ENCODE peak calls at places on chromosome 22, in five cellular contexts. F is tibial nerve, R is ovary, S is adrenal gland, P is brain microvascular endothelial cell. J is an unnamed sample. For H3K36me3 and H3K27me3, the result is how much of the 10 kb centered on the place peaks cover.

GRCh38 chr22:35292786-35293185 is 6.9 kb upstream of the TOM1 start:
- DNase-seq in F (no peak), P (no peak), R (no peak), S (no peak), J (no peak)

GRCh38 chr22:26283330-26283729 is 114.1 kb downstream of the SEZ6L start:
- DNase-seq in P (no peak), R (no peak), S (no peak), F (no peak), J (no peak)

GRCh38 chr22:35910013-35910860 is 118.4 kb downstream of the RBFOX2 start:
- DNase-seq in F (no peak), R (no peak), P (no peak), S (no peak), J (no peak)

GRCh38 chr22:17787159-17788022 is 13.1 kb upstream of the BID start:
- DNase-seq in P (no peak), R (no peak), F (no peak), S (no peak), J (no peak)

GRCh38 chr22:44131412-44131811 is 49.3 kb upstream of the PARVG start:
- DNase-seq in S (no peak), R (no peak), P (no peak), F (no peak), J (no peak)

GRCh38 chr22:33438273-33438672 is 380.1 kb upstream of the SYN3 start:
- DNase-seq in S (peak), P (peak), F (no peak), R (no peak), J (peak)

GRCh38 chr22:33697640-33698039 is 222.6 kb downstream of the LARGE1 start:
- DNase-seq in F (no peak), S (no peak), R (no peak), P (peak), J (peak)

GRCh38 chr22:40855104-40855959 is 1.1 kb downstream of the ST13 start:
- DNase-seq in F (no peak), P (no peak), S (peak), R (peak), J (no peak)

GRCh38 chr22:33832558-33833151 is 87.6 kb downstream of the LARGE1 start:
- DNase-seq in S (peak), F (no peak), P (no peak), R (no peak), J (no peak)

GRCh38 chr22:36544107-36544620 is 15.2 kb upstream of the EIF3D start:
- DNase-seq in S (no peak), P (peak), R (no peak), F (no peak), J (no peak)

GRCh38 chr22:41048791-41049717 is 43.3 kb upstream of the EP300 start:
- DNase-seq in F (peak), R (peak), P (peak), S (peak), J (peak)

GRCh38 chr22:27413702-27414101 is 387.9 kb downstream of the MN1 start:
- DNase-seq in P (no peak), S (no peak), F (no peak), R (no peak), J (no peak)

GRCh38 chr22:36817429-36817783 is 571 bp upstream of the PVALB start:
- DNase-seq in P (no peak), R (no peak), S (no peak), F (no peak), J (no peak)

GRCh38 chr22:49480896-49481650 is 346.6 kb downstream of the BRD1 start:
- DNase-seq in R (no peak), P (no peak), S (no peak), F (no peak), J (no peak)

GRCh38 chr22:35930933-35931332 is 97.7 kb downstream of the RBFOX2 start:
- DNase-seq in R (no peak), F (no peak), P (peak), S (peak), J (peak)

GRCh38 chr22:24108073-24108472 is 73.2 kb upstream of the SUSD2 start:
- DNase-seq in S (no peak), R (no peak), P (no peak), F (no peak), J (no peak)

GRCh38 chr22:37243402-37244113 is 511 bp downstream of the RAC2 start:
- DNase-seq in P (no peak), R (no peak), S (no peak), F (no peak), J (no peak)

GRCh38 chr22:22410121-22410520 is 98.4 kb downstream of the ZNF280B start:
- DNase-seq in F (peak), P (no peak), R (no peak), S (no peak), J (no peak)

GRCh38 chr22:21726650-21727049 is 8.9 kb downstream of the YPEL1 start:
- DNase-seq in F (no peak), P (no peak), R (no peak), S (no peak), J (no peak)

GRCh38 chr22:50621948-50622722 is 5.8 kb downstream of the ARSA start:
- DNase-seq in F (no peak), P (no peak), R (no peak), S (no peak), J (no peak)

GRCh38 chr22:48937032-48937639 is 890.5 kb downstream of the BRD1 start:
- DNase-seq in P (no peak), R (no peak), S (no peak), F (no peak), J (peak)

GRCh38 chr22:22821340-22821739 is 66.3 kb upstream of the IGLL5 start:
- DNase-seq in P (no peak), F (no peak), R (no peak), S (no peak), J (no peak)

GRCh38 chr22:37309221-37310074 is 27.1 kb downstream of the CYTH4 start:
- DNase-seq in R (no peak), P (no peak), S (no peak), F (no peak), J (no peak)

GRCh38 chr22:49460662-49461371 is 366.9 kb downstream of the BRD1 start:
- DNase-seq in R (no peak), P (no peak), S (no peak), F (no peak), J (no peak)

GRCh38 chr22:36928826-36929535 is 15.6 kb downstream of the CSF2RB start:
- DNase-seq in S (no peak), P (no peak), R (no peak), F (no peak), J (no peak)

GRCh38 chr22:20995329-20996030 is 6.4 kb downstream of the THAP7 start:
- DNase-seq in R (no peak), S (no peak), F (no peak), P (no peak), J (no peak)

GRCh38 chr22:49991907-49992533 is 20.5 kb downstream of the IL17REL start:
- DNase-seq in R (no peak), S (no peak), F (peak), P (no peak), J (no peak)

GRCh38 chr22:48045369-48045768 is 1282.9 kb downstream of the TBC1D22A start:
- DNase-seq in S (no peak), P (no peak), R (no peak), F (no peak), J (peak)

GRCh38 chr22:38074181-38075104 is 9.5 kb downstream of the SLC16A8 start:
- DNase-seq in F (no peak), S (no peak), P (no peak), R (no peak), J (no peak)

GRCh38 chr22:44089717-44090570 is 65.8 kb downstream of the PARVB start:
- DNase-seq in R (no peak), P (no peak), S (peak), F (no peak), J (no peak)

GRCh38 chr22:24426436-24426835 is 963 bp upstream of the ADORA2A start:
- DNase-seq in S (no peak), P (no peak), R (no peak), F (no peak), J (no peak)

GRCh38 chr22:25013634-25014033 is 61.1 kb downstream of the KIAA1671 start:
- DNase-seq in S (peak), F (no peak), P (no peak), R (no peak), J (no peak)

GRCh38 chr22:24025475-24025874 is 14.4 kb downstream of the CABIN1 start:
- DNase-seq in F (no peak), R (no peak), P (no peak), S (no peak), J (no peak)

GRCh38 chr22:36921309-36922096 is 8.1 kb downstream of the CSF2RB start:
- DNase-seq in S (no peak), F (no peak), R (no peak), P (no peak), J (no peak)

GRCh38 chr22:37905534-37906363 is at the start of gene MICALL1:
- DNase-seq in S (peak), R (peak), P (peak), F (peak), J (peak)

GRCh38 chr22:32685527-32685926 is 116.0 kb upstream of the TIMP3 start:
- DNase-seq in F (no peak), R (no peak), S (no peak), P (no peak), J (no peak)

GRCh38 chr22:50698546-50698945 is 25.9 kb downstream of the SHANK3 start:
- DNase-seq in R (peak), F (no peak), P (no peak), S (peak), J (no peak)

GRCh38 chr22:37230673-37231405 is 13.2 kb downstream of the RAC2 start:
- DNase-seq in P (no peak), F (no peak), R (no peak), S (peak), J (no peak)

GRCh38 chr22:31099386-31099785 is 8.0 kb downstream of the SELENOM start:
- DNase-seq in S (no peak), F (no peak), R (no peak), P (no peak), J (no peak)
- H3K27ac ChIP-seq in S (no peak), F (peak), R (peak), P (no peak), J (no peak)

GRCh38 chr22:29267462-29267857 is 321 bp downstream of the RHBDD3 start:
- DNase-seq in R (no peak), P (no peak), S (no peak), F (no peak), J (no peak)
- H3K36me3 ChIP-seq in R (under half), P (under half), S (under half), F (under half), J (half or more)

GRCh38 chr22:45504703-45505341 is 2.1 kb downstream of the FBLN1 start:
- DNase-seq in P (no peak), R (peak), F (no peak), S (no peak), J (peak)
- H3K27me3 ChIP-seq in P (under half), R (under half), F (under half), S (under half), J (under half)

GRCh38 chr22:19522190-19522880 is 1.9 kb downstream of the CLDN5 start:
- DNase-seq in F (no peak), R (no peak), S (no peak), P (no peak), J (no peak)
- H3K27ac ChIP-seq in F (no peak), R (no peak), S (no peak), P (no peak), J (no peak)

DNA sequence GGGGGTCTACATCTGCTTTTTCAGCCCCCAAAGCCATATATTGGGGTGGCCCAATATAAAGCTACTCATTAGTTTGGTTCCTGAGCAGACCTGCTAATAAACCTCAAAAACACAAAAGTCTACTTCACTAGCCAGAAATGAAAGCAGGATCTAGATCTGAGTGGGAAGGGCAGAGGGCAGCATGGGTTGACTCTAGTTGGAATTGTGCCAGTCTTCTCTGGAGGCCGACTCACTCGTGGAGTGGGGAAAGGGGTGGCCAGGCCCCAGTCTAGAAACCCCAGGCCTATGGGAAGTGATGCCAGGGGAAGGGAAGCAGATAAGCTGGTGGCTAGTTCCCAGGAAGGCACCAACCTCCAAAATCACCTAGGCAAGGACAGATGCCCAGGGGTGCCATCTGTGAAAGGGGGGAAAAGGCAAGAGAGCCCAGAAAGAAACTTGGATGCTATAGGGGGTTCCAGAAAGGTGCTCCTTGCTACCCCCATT is 5.3 kb downstream of the PATZ1 start:
- DNase-seq in F (no peak), S (no peak), R (no peak), P (no peak), J (no peak)
- H3K36me3 ChIP-seq in F (under half), S (under half), R (under half), P (under half), J (half or more)

GRCh38 chr22:42261266-42261665 is 9.2 kb downstream of the TCF20 start:
- DNase-seq in S (no peak), F (no peak), P (no peak), R (no peak), J (no peak)
- H3K27me3 ChIP-seq in S (under half), F (under half), P (under half), R (under half), J (under half)

DNA sequence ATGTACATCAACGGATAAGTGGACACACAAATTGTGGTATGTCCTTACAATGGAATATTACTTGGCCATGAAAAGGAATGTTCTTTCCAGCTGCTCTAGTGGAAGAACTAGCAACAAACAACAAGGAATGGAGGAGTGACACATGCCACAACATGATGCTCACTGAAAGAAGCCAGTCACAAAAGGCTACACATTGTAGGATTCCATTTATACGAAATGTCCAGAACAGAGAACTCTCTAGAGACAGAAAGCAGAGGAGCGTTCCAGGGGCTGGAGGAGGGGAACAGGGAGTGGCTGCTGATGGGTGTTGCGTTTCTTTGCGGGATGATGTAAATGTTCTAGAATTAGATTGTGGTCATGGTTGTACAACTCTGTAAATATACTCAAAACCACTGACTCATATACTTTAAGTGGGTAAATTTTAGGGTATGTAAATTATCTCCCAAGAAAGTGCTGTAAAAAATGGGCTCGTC is 32.4 kb upstream of the PDGFB start:
- DNase-seq in S (no peak), F (no peak), R (no peak), P (peak), J (peak)
- H3K27ac ChIP-seq in S (no peak), F (no peak), R (no peak), P (no peak), J (peak)

J was measured in SJSA1.